ENCODE peak calls at places on chromosomes 2 and 18, in eight cellular contexts. J is GM23248, C is cardiac muscle cell, K is heart left ventricle, R is caudate nucleus, Z is SJSA1, B is aorta, H is left ventricle myocardium inferior. Q is an unnamed sample.

GRCh38 chr18:515156-515815 is 14.8 kb upstream of the COLEC12 start:
- DNase-seq in J (no peak), C (peak; percentile 55), K (no peak), R (no peak), Z (no peak), B (no peak), H (no peak), Q (no peak)

GRCh38 chr18:45478889-45479288 is 136.4 kb upstream of the SLC14A2 start:
- DNase-seq in J (no peak), C (no peak), K (no peak), R (no peak), Z (no peak), B (no peak), H (no peak), Q (no peak)

GRCh38 chr2:174764281-174765063 is at the start of gene CHRNA1:
- DNase-seq in J (peak; percentile 21), C (peak; percentile 40), K (no peak), R (no peak), Z (no peak), B (no peak), H (no peak), Q (no peak)

GRCh38 chr2:212193066-212193465 is 345.5 kb downstream of the ERBB4 start:
- DNase-seq in J (no peak), C (no peak), K (no peak), R (no peak), Z (no peak), B (no peak), H (no peak), Q (no peak)

GRCh38 chr2:177161741-177162440 is 50.7 kb upstream of the HNRNPA3 start:
- DNase-seq in J (peak; percentile 83), C (peak; percentile 57), K (no peak), R (no peak), Z (no peak), B (no peak), H (no peak), Q (no peak)

GRCh38 chr2:167342769-167343168 is 454.5 kb downstream of the XIRP2 start:
- DNase-seq in J (no peak), C (peak; percentile 14), K (no peak), R (no peak), Z (no peak), B (no peak), H (no peak), Q (no peak)

GRCh38 chr2:58137856-58138255 is 91.2 kb downstream of the VRK2 start:
- DNase-seq in J (no peak), C (peak; percentile 61), K (no peak), R (no peak), Z (no peak), B (no peak), H (no peak), Q (no peak)

GRCh38 chr2:217890445-217890844 is 112.3 kb downstream of the TNS1 start:
- DNase-seq in J (peak; percentile 93), C (peak; percentile 94), K (no peak), R (no peak), Z (no peak), B (peak; percentile 68), H (peak; percentile 53), Q (no peak)

GRCh38 chr2:168169097-168169745 is 78.2 kb downstream of the STK39 start:
- DNase-seq in J (no peak), C (no peak), K (no peak), R (no peak), Z (no peak), B (no peak), H (no peak), Q (no peak)

GRCh38 chr2:40937284-40937683 is 485.4 kb upstream of the SLC8A1 start:
- DNase-seq in J (no peak), C (no peak), K (no peak), R (no peak), Z (no peak), B (no peak), H (no peak), Q (no peak)

GRCh38 chr2:81396417-81397019 is 1092.0 kb upstream of the LRRTM1 start:
- DNase-seq in J (no peak), C (no peak), K (no peak), R (no peak), Z (no peak), B (no peak), H (no peak), Q (no peak)

GRCh38 chr2:190714958-190715357 is 66.1 kb downstream of the NAB1 start:
- DNase-seq in J (peak; percentile 23), C (no peak), K (no peak), R (no peak), Z (no peak), B (no peak), H (no peak), Q (no peak)

GRCh38 chr2:19119326-19120001 is 239.0 kb downstream of the OSR1 start:
- DNase-seq in J (no peak), C (no peak), K (no peak), R (no peak), Z (no peak), B (no peak), H (no peak), Q (no peak)

GRCh38 chr2:219664041-219664440 is 36.6 kb downstream of the SLC4A3 start:
- DNase-seq in J (no peak), C (no peak), K (no peak), R (no peak), Z (no peak), B (no peak), H (no peak), Q (no peak)

GRCh38 chr18:74579704-74580103 is 18.0 kb upstream of the ZNF407 start:
- DNase-seq in J (no peak), C (no peak), K (no peak), R (no peak), Z (no peak), B (no peak), H (no peak), Q (no peak)

GRCh38 chr2:106115250-106115649 is 78.9 kb downstream of the UXS1 start:
- DNase-seq in J (peak; percentile 60), C (peak; percentile 46), K (no peak), R (no peak), Z (peak; percentile 91), B (no peak), H (no peak), Q (no peak)

GRCh38 chr2:106116248-106116647 is 77.9 kb downstream of the UXS1 start:
- DNase-seq in J (no peak), C (no peak), K (no peak), R (no peak), Z (no peak), B (no peak), H (no peak), Q (no peak)

GRCh38 chr2:106115665-106116064 is 78.4 kb downstream of the UXS1 start:
- DNase-seq in J (no peak), C (no peak), K (no peak), R (no peak), Z (no peak), B (no peak), H (no peak), Q (no peak)

GRCh38 chr2:106111882-106112571 is 82.1 kb downstream of the UXS1 start:
- DNase-seq in J (no peak), C (no peak), K (no peak), R (no peak), Z (no peak), B (no peak), H (no peak), Q (no peak)

DNA sequence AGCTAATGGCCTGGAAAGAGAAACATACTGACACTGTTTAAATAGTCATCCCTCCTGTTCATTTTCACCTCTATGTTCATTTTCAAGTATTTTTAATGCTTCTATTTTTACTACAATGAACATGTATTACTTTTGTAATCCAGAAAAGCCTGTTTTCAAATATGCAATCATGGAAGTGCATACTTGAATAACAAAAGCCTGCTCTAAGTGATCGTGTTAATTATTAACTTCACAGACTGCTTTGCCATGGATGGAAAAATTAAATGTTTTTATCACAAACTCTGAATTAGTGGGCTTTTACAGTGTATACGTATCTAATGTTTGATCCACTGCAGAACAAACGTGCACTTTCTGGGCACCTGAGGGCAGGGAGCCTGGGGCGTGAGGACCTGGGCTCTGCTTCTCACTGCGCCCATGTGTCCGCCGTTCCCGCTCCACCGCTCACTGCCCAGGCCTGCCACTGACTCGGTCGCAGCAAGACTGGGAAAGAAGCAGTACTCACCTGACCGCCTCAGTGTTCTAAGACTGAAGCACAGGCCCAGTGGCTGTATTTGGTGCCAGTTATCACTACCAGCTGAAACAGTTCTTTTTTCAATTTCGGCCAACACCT is 80.6 kb downstream of the UXS1 start:
- DNase-seq in J (no peak), C (no peak), K (no peak), R (no peak), Z (no peak), B (no peak), H (no peak), Q (no peak)
- H3K27ac ChIP-seq in J (no peak overlapping the region), C (no peak overlapping the region), K (no peak overlapping the region), R (no peak overlapping the region), Z (no peak overlapping the region), B (no peak overlapping the region), H (no peak overlapping the region), Q (no peak overlapping the region)

GRCh38 chr2:203040966-203041521 is 26.4 kb downstream of the NBEAL1 start:
- DNase-seq in J (no peak), C (no peak), K (no peak), R (no peak), Z (no peak), B (no peak), H (no peak), Q (no peak)
- H3K27ac ChIP-seq in J (no peak overlapping the region), C (no peak overlapping the region), K (no peak overlapping the region), R (no peak overlapping the region), Z (no peak overlapping the region), B (peak overlapping the region; percentile 30), H (no peak overlapping the region), Q (no peak overlapping the region)

DNA sequence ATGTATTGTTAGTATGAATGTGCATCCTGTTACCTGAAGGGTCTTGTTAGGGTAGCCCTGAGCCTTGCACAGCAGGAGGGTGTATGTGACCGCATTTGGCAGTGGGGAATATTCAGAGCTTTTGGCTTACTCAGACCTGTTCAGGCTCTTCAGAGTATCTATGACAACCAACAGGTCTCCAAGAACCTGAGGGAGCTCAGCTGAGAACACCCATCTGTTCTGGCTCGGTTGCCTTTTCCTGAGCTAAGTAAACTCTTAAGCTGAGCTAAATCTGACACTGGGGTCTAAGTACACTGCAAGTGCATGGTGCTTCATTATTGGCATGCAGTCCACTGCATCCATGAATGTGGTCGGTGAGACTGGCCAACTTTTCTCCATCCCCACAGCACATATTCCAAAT is 92.4 kb upstream of the CHST9 start:
- DNase-seq in J (no peak), C (no peak), K (no peak), R (no peak), Z (no peak), B (no peak), H (no peak), Q (no peak)
- H3K27ac ChIP-seq in J (no peak overlapping the region), C (no peak overlapping the region), K (no peak overlapping the region), R (no peak overlapping the region), Z (no peak overlapping the region), B (no peak overlapping the region), H (no peak overlapping the region), Q (no peak overlapping the region)

DNA sequence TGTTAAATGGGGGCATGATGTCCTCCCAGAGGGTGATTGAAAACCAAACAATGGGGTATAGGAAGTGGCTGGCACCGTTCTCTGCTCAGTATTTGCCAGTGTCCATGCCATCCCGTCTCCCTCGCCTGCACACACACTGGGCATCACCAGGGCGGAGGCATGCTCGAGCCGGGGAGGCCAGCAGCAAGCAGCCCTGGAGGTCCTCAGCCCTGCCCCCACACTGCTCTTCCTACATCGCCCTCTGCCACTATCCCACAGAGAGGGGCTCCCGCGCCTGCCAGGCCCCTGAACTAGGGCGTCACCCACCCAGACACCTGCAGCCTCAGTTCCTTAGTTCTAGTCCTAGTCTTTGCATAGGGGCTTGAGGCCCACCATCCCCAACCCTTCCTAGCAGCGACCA is 50.9 kb downstream of the BIN1 start:
- DNase-seq in J (no peak), C (no peak), K (no peak), R (no peak), Z (no peak), B (no peak), H (peak; percentile 10), Q (no peak)
- H3K27ac ChIP-seq in J (no peak overlapping the region), C (no peak overlapping the region), K (no peak overlapping the region), R (no peak overlapping the region), Z (no peak overlapping the region), B (no peak overlapping the region), H (no peak overlapping the region), Q (no peak overlapping the region)

GRCh38 chr2:234081970-234082822 is 31.7 kb downstream of the SPP2 start:
- DNase-seq in J (no peak), C (no peak), K (no peak), R (no peak), Z (no peak), B (no peak), H (no peak), Q (no peak)
- H3K27ac ChIP-seq in J (no peak overlapping the region), C (no peak overlapping the region), K (no peak overlapping the region), R (no peak overlapping the region), Z (no peak overlapping the region), B (no peak overlapping the region), H (no peak overlapping the region), Q (no peak overlapping the region)